ENCODE peak calls at places on chromosomes 16 and 17, in six cellular contexts. T is NB4, W is A549, F is BJ, I is heart right ventricle, X is brain microvascular endothelial cell. P is an unnamed sample.

GRCh38 chr17:4858880-4859260 is 25.7 kb downstream of the MINK1 start:
- DNase-seq in T (no peak), W (no peak), F (no peak), I (peak), X (no peak), P (no peak)

GRCh38 chr17:21058098-21058893 is 15.5 kb upstream of the USP22 start:
- DNase-seq in T (peak), W (no peak), F (no peak), I (no peak), X (peak), P (no peak)

GRCh38 chr16:56204836-56205235 is 13.5 kb downstream of the GNAO1 start:
- DNase-seq in T (no peak), W (no peak), F (no peak), I (no peak), X (no peak), P (no peak)

GRCh38 chr17:7576432-7576937 is 3.0 kb upstream of the CD68 start:
- DNase-seq in T (no peak), W (no peak), F (no peak), I (no peak), X (no peak), P (no peak)

GRCh38 chr16:51440096-51440495 is 289.0 kb upstream of the SALL1 start:
- DNase-seq in T (no peak), W (no peak), F (no peak), I (no peak), X (no peak), P (no peak)

GRCh38 chr16:13471036-13471435 is 448.9 kb upstream of the ERCC4 start:
- DNase-seq in T (peak), W (no peak), F (no peak), I (no peak), X (no peak), P (no peak)

GRCh38 chr17:83067718-83068261 is 11.6 kb upstream of the METRNL start:
- DNase-seq in T (no peak), W (peak), F (no peak), I (no peak), X (no peak), P (no peak)

GRCh38 chr16:85180047-85180878 is 68.0 kb upstream of the CIBAR2 start:
- DNase-seq in T (no peak), W (no peak), F (no peak), I (no peak), X (no peak), P (no peak)

GRCh38 chr16:50747206-50747956 is 5.5 kb downstream of the CYLD start:
- DNase-seq in T (peak), W (no peak), F (no peak), I (no peak), X (no peak), P (peak)

GRCh38 chr17:28773736-28774135 is 29.9 kb downstream of the TRAF4 start:
- DNase-seq in T (no peak), W (no peak), F (no peak), I (no peak), X (no peak), P (no peak)

GRCh38 chr17:7139400-7139799 is 24.8 kb upstream of the ASGR2 start:
- DNase-seq in T (no peak), W (no peak), F (no peak), I (no peak), X (no peak), P (peak)

GRCh38 chr16:30022887-30023286 is at the start of gene C16orf92:
- DNase-seq in T (no peak), W (no peak), F (no peak), I (no peak), X (no peak), P (no peak)

GRCh38 chr16:7938175-7938574 is 605.5 kb downstream of the RBFOX1 start:
- DNase-seq in T (no peak), W (no peak), F (no peak), I (no peak), X (no peak), P (no peak)

GRCh38 chr17:32995416-32995815 is 3.8 kb downstream of the SPACA3 start:
- DNase-seq in T (no peak), W (no peak), F (no peak), I (no peak), X (no peak), P (no peak)

GRCh38 chr16:47492428-47493357 is 31.6 kb downstream of the PHKB start:
- DNase-seq in T (peak), W (no peak), F (no peak), I (peak), X (peak), P (peak)

GRCh38 chr17:56896968-56897359 is 16.9 kb downstream of the TRIM25 start:
- DNase-seq in T (no peak), W (no peak), F (no peak), I (no peak), X (no peak), P (no peak)

GRCh38 chr16:56068816-56069215 is 122.5 kb upstream of the GNAO1 start:
- DNase-seq in T (no peak), W (no peak), F (no peak), I (no peak), X (no peak), P (no peak)

GRCh38 chr16:52861614-52862022 is 191.1 kb downstream of the CHD9NB start:
- DNase-seq in T (peak), W (no peak), F (no peak), I (no peak), X (peak), P (no peak)

GRCh38 chr16:54931757-54932660 is 1.3 kb downstream of the IRX5 start:
- DNase-seq in T (peak), W (no peak), F (no peak), I (no peak), X (no peak), P (no peak)
- H3K4me3 ChIP-seq in T (peak), W (peak), F (peak), I (peak), X (peak), P (no peak)

GRCh38 chr16:71618429-71618828 is 7.6 kb upstream of the MARVELD3 start:
- DNase-seq in T (no peak), W (no peak), F (no peak), I (no peak), X (no peak), P (no peak)

GRCh38 chr16:71625113-71625850 is 702 bp upstream of the MARVELD3 start:
- DNase-seq in T (no peak), W (no peak), F (no peak), I (no peak), X (no peak), P (no peak)

GRCh38 chr16:71623597-71623996 is 2.4 kb upstream of the MARVELD3 start:
- DNase-seq in T (no peak), W (no peak), F (no peak), I (no peak), X (no peak), P (peak)

GRCh38 chr16:71626018-71626857 is at the start of gene MARVELD3:
- DNase-seq in T (no peak), W (peak), F (no peak), I (peak), X (no peak), P (no peak)

GRCh38 chr16:71622088-71622487 is 3.9 kb upstream of the MARVELD3 start:
- DNase-seq in T (no peak), W (no peak), F (no peak), I (no peak), X (no peak), P (peak)
- TF ChIP-seq CTCF in T (no peak), W (no peak), F (no peak), I (no peak), X (no peak), P (no peak)

DNA sequence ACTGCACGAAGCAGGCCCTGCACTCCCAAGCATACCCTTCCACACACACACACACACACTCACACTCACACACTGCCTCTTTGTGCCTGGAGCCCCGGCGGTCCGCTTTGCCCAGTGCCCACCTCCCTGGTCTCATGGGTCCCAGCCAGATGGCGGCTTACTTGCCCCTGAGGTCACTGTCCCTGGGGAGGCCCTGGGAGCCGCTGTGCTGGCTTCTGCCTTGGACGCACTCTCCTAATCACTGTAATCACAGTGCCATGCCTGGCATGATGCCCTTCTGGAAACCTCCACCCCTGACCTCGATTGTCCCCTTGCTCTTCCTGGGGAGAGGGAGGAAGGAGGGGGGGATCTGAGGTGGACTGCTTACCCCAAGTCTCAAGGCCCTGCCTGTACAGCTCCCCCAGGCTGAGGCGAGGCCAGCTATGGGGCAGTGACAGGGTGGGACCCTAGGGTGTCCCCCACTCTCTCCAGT is 36.0 kb downstream of the ARHGAP23 start:
- DNase-seq in T (no peak), W (no peak), F (no peak), I (peak), X (no peak), P (no peak)
- H3K4me3 ChIP-seq in T (no peak), W (no peak), F (peak), I (peak), X (peak), P (no peak)

DNA sequence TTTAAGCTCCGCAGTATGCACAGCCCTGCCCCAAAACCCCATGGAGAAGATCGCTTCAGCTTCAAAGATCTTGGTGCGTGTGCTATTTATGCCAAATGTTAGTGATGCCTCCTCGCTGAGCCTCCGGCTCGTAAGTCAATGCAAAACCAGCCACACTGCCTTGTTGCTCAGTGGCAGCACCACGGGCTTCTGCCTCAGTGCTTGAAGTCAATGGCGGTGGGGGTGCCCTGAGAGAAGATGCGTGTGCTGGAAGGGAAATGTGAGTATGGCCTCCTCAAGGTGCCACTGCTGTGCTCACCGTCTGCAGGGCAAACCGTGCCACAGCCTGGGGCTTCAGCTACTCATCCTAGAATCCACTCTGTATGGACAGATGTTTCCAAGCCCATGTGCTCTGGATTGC is 121.9 kb downstream of the XYLT1 start:
- DNase-seq in T (no peak), W (no peak), F (no peak), I (no peak), X (no peak), P (no peak)
- TF ChIP-seq CTCF in T (no peak), W (no peak), F (no peak), I (no peak), X (no peak), P (no peak)

DNA sequence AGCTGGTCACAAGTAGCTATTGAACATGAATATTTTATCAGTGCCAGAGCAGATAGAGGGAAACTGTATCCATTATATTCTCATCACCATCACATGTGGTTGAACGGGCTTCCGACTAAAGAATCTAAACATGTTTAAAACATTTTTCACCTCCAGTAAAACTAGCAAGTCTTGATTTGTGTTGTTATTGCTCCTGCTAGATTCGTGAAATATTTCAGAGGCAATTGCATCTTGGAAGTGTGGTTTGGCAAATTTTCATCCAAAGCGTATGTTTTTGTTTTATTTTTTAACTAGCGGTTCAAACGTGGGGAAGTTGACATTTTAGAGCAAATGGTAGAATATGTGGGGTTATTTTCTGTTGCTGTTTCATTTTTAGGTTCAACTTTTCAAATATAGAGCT is 483.0 kb downstream of the CDH13 start:
- DNase-seq in T (no peak), W (no peak), F (peak), I (no peak), X (no peak), P (no peak)
- H3K4me3 ChIP-seq in T (no peak), W (no peak), F (no peak), I (no peak), X (no peak), P (no peak)

GRCh38 chr16:81664153-81664552 is 114.9 kb upstream of the PLCG2 start:
- DNase-seq in T (no peak), W (no peak), F (no peak), I (no peak), X (no peak), P (no peak)
- TF ChIP-seq CTCF in T (no peak), W (no peak), F (no peak), I (no peak), X (no peak), P (no peak)

DNA sequence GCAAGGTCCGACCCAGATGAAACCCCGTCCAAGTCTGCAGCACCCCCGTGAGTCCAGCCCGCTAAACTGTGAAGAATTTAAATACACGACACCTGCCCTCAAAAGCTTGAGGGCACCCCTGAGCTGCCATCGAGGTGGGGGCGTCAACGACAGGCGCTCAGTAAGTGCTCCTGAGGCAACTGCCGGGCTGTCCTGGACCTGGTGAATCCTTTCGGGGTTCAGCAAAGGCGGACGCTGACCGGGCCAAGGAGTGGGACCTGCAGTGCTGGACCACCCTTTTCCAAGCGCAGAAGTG is 512 bp upstream of the ENDOV start:
- DNase-seq in T (peak), W (no peak), F (no peak), I (no peak), X (no peak), P (no peak)
- H3K4me3 ChIP-seq in T (peak), W (peak), F (peak), I (peak), X (peak), P (peak)

GRCh38 chr17:68292689-68293040 is 1.4 kb downstream of the ARSG start:
- DNase-seq in T (no peak), W (no peak), F (no peak), I (no peak), X (no peak), P (no peak)

GRCh38 chr17:68293490-68294195 is 2.3 kb downstream of the ARSG start:
- DNase-seq in T (no peak), W (no peak), F (no peak), I (no peak), X (no peak), P (no peak)

GRCh38 chr17:68290268-68290954 is 516 bp downstream of the SLC16A6 start:
- DNase-seq in T (peak), W (no peak), F (no peak), I (peak), X (no peak), P (peak)

GRCh38 chr17:68290955-68291835 is at the start of the genes ARSG and SLC16A6:
- DNase-seq in T (peak), W (peak), F (no peak), I (peak), X (peak), P (peak)

GRCh38 chr17:68291836-68292688 is 767 bp downstream of the ARSG start:
- DNase-seq in T (peak), W (peak), F (no peak), I (peak), X (peak), P (peak)
- TF ChIP-seq CTCF in T (peak), W (peak), F (no peak), I (no peak), X (peak), P (peak)